ENCODE peak calls at places on chromosomes 2 and 18, in five cellular contexts. B is BE2C, F is AG04449, Q is heart right ventricle, X is tibial artery. T is an unnamed sample.

GRCh38 chr18:8969639-8970378 is 132.7 kb upstream of the NDUFV2 start:
- DNase-seq in X (no peak), B (no peak), F (no peak), Q (no peak), T (no peak)

GRCh38 chr2:216691210-216691741 is 4.1 kb downstream of the IGFBP5 start:
- DNase-seq in F (no peak), B (peak; percentile 91), Q (peak; percentile 93), X (peak; percentile 87), T (peak; percentile 38)

GRCh38 chr2:38165698-38166097 is 89.7 kb upstream of the CYP1B1 start:
- DNase-seq in F (no peak), X (no peak), Q (no peak), B (no peak), T (no peak)

GRCh38 chr2:27020337-27020948 is 12.3 kb upstream of the TMEM214 start:
- DNase-seq in Q (peak; percentile 65), B (no peak), X (no peak), F (no peak), T (peak; percentile 92)

GRCh38 chr2:9382604-9383235 is 40.6 kb downstream of the ITGB1BP1 start:
- DNase-seq in X (no peak), B (no peak), Q (no peak), F (no peak), T (no peak)

GRCh38 chr2:225074366-225074765 is 32.1 kb upstream of the DOCK10 start:
- DNase-seq in F (no peak), X (no peak), B (no peak), Q (no peak), T (peak; percentile 60)

GRCh38 chr18:9683418-9684396 is 24.4 kb upstream of the RAB31 start:
- DNase-seq in F (no peak), B (no peak), X (peak; percentile 67), Q (peak; percentile 29), T (peak; percentile 88)

GRCh38 chr2:239830066-239830717 is 194.9 kb downstream of the NDUFA10 start:
- DNase-seq in F (no peak), B (no peak), Q (no peak), X (no peak), T (no peak)

GRCh38 chr2:86025229-86025820 is 80.4 kb downstream of the POLR1A start:
- DNase-seq in X (no peak), B (no peak), F (no peak), Q (no peak), T (peak; percentile 14)

GRCh38 chr2:105521176-105521575 is 122.3 kb upstream of the FHL2 start:
- DNase-seq in Q (no peak), X (no peak), F (no peak), B (no peak), T (peak; percentile 45)

GRCh38 chr2:174859563-174860169 is 95.4 kb upstream of the CHRNA1 start:
- DNase-seq in F (no peak), Q (no peak), B (no peak), X (no peak), T (no peak)

GRCh38 chr2:64052468-64053241 is 33.4 kb upstream of the VPS54 start:
- DNase-seq in F (no peak), B (peak; percentile 9), X (no peak), Q (peak; percentile 45), T (peak; percentile 68)

GRCh38 chr2:68469935-68470334 is 2.5 kb downstream of the APLF start:
- DNase-seq in X (no peak), B (no peak), Q (no peak), F (no peak), T (peak; percentile 27)

GRCh38 chr18:27771571-27771970 is 405.4 kb downstream of the CDH2 start:
- DNase-seq in Q (no peak), F (no peak), B (no peak), X (no peak), T (no peak)

GRCh38 chr18:26228562-26229260 is 2.5 kb downstream of the TAF4B start:
- DNase-seq in Q (no peak), X (no peak), F (no peak), B (no peak), T (no peak)

GRCh38 chr2:37781028-37781427 is 109.6 kb upstream of the CDC42EP3 start:
- DNase-seq in B (no peak), F (no peak), X (no peak), Q (no peak), T (peak; percentile 65)

DNA sequence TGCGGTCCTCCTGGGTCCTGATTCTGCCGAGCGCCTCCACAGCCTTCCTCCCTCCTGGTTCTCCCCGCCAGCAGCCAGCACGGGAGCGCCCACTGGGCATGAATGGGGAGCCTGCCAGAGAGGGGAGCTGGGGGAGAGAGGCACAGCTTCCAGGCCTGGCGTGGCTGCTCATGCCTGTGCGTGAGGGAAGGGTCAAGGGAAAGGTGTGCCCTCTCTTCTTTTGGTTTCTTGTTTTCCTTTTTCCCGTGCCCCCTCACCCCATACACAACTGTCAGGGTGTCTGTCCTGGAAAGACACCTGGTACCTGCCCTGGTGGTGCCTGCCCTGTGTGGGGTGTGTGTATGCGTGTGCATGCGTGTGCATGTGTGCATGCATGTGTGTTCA is 4.7 kb upstream of the NEURL3 start:
- DNase-seq in B (no peak), Q (no peak), F (no peak), X (no peak), T (no peak)
- H3K4me3 ChIP-seq in B (no peak overlapping the region), Q (no peak overlapping the region), F (no peak overlapping the region), X (no peak overlapping the region), T (no peak overlapping the region)

GRCh38 chr2:72579595-72580180 is 246.1 kb downstream of the EXOC6B start:
- DNase-seq in B (no peak), Q (no peak), F (no peak), X (no peak), T (peak; percentile 73)
- TF ChIP-seq CTCF in B (peak; percentile 40), Q (peak; percentile 76), F (peak; percentile 33), X (peak; percentile 44), T (peak; percentile 47)

GRCh38 chr18:42184685-42185477 is 229.8 kb downstream of the PIK3C3 start:
- DNase-seq in X (no peak), B (no peak), Q (no peak), F (no peak), T (no peak)
- H3K4me3 ChIP-seq in X (no peak overlapping the region), B (no peak overlapping the region), Q (no peak overlapping the region), F (no peak overlapping the region), T (no peak overlapping the region)

GRCh38 chr2:53210538-53210937 is 557.1 kb upstream of the CHAC2 start:
- DNase-seq in Q (no peak), F (no peak), B (no peak), X (no peak), T (peak; percentile 2)
- TF ChIP-seq CTCF in Q (no peak), F (no peak), B (peak; percentile 18), X (no peak), T (peak; percentile 9)

DNA sequence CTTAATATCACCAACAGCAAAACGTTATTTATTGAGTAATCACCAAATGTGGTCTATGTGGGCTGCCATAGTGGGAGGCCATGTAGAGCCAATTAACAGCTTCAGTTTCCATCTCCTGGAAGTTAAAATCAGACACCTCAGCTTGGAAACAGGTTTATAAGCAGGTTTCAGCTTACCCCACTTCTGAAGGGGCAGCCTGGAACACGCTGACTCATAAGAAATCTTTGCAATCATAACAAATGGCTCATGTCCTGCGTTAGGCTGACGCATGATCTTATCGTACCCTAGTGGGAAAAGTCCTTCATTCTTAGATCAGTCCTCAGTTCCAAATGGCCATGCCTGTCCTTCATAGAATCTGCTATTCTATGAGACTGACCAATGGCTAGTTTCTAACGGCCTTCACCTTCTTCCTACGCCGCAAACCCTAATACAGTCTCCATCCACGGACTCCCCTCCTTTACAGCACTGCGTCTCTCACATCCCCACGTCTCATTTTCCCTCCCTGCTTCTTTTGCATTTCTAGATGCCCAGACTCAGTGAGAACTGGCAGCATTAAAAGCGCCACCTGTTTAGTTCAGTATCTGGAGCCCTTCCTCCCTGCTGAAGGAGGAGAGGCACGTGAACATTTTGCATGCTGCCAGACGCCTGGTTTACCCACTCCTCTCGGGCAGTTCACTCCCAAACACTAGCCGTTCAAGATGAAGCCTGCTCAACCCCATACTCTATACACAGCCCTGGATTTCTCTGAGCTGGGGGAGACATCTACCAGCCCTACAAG is 24.2 kb upstream of the BZW1 start:
- DNase-seq in Q (no peak), F (peak; percentile 86), B (no peak), X (no peak), T (peak; percentile 93)
- H3K4me3 ChIP-seq in Q (no peak overlapping the region), F (no peak overlapping the region), B (no peak overlapping the region), X (no peak overlapping the region), T (no peak overlapping the region)